ENCODE peak calls at places on chromosome 2, in ten cellular contexts. X is CD8-positive, alpha-beta T cell; L is PC-9; S is H9; B is bronchial epithelial cell; F is fibroblast of lung; N is CD4-positive, alpha-beta T cell; Y is sigmoid colon; Q is body of pancreas; C is mesendoderm. U is an unnamed sample.

GRCh38 chr2:202186641-202187202 is 51.7 kb downstream of the SUMO1 start:
- DNase-seq in Y (no peak), Q (no peak), L (no peak), F (peak; percentile 20), C (no peak), B (no peak), S (no peak), X (no peak), N (no peak), U (peak; percentile 11)

GRCh38 chr2:138499684-138500083 is 1.9 kb upstream of the SPOPL start:
- DNase-seq in Y (no peak), N (no peak), B (no peak), L (no peak), Q (no peak), C (no peak), F (no peak), X (no peak), S (no peak), U (no peak)

GRCh38 chr2:215362562-215362904 is 50.7 kb downstream of the ATIC start:
- DNase-seq in C (no peak), B (no peak), S (no peak), X (no peak), L (no peak), Q (no peak), F (peak; percentile 32), Y (no peak), N (no peak), U (no peak)

GRCh38 chr2:4020649-4021048 is 317.3 kb downstream of the DCDC2C start:
- DNase-seq in X (no peak), B (no peak), C (no peak), N (no peak), F (no peak), L (no peak), Y (no peak), Q (no peak), S (no peak), U (no peak)

GRCh38 chr2:160301420-160301819 is 101.3 kb upstream of the ITGB6 start:
- DNase-seq in X (no peak), F (peak; percentile 52), L (no peak), N (no peak), Y (no peak), S (no peak), Q (no peak), C (no peak), B (no peak), U (no peak)

GRCh38 chr2:12592296-12592695 is 124.4 kb upstream of the TRIB2 start:
- DNase-seq in Y (no peak), L (no peak), C (no peak), F (no peak), N (no peak), B (no peak), Q (no peak), X (no peak), S (no peak), U (no peak)

GRCh38 chr2:118440699-118441098 is 352.4 kb downstream of the INSIG2 start:
- DNase-seq in L (no peak), B (no peak), C (no peak), X (no peak), Y (no peak), F (no peak), N (no peak), Q (no peak), S (no peak), U (no peak)

GRCh38 chr2:122598784-122599183 is 843.3 kb downstream of the TSN start:
- DNase-seq in Q (no peak), L (no peak), B (no peak), Y (no peak), S (no peak), X (no peak), C (no peak), N (no peak), F (no peak), U (no peak)

GRCh38 chr2:235555356-235555755 is 61.5 kb downstream of the AGAP1 start:
- DNase-seq in S (no peak), L (no peak), C (no peak), Y (peak; percentile 21), F (no peak), Q (no peak), X (no peak), B (no peak), N (no peak), U (no peak)

GRCh38 chr2:66574701-66575624 is 140.0 kb downstream of the MEIS1 start:
- DNase-seq in Q (peak; percentile 77), B (peak; percentile 55), C (peak; percentile 95), N (no peak), F (peak; percentile 88), S (peak; percentile 79), Y (peak; percentile 92), L (peak; percentile 41), X (no peak), U (peak; percentile 77)
- H3K27me3 ChIP-seq in Q (no peaks in the 10 kb centered on the region), B (peaks cover 11% of the 10 kb centered on the region), C (peaks cover 14% of the 10 kb centered on the region), N (peaks cover 68% of the 10 kb centered on the region), F (no peaks in the 10 kb centered on the region), S (peaks cover 38% of the 10 kb centered on the region), Y (peaks cover under 1% of the 10 kb centered on the region), L (peaks cover 27% of the 10 kb centered on the region), X (peaks cover 18% of the 10 kb centered on the region), U (peaks cover 16% of the 10 kb centered on the region)

GRCh38 chr2:206266130-206267125 is 8.0 kb upstream of the ZDBF2 start:
- DNase-seq in N (no peak), S (no peak), Y (no peak), F (no peak), X (no peak), L (no peak), Q (no peak), C (no peak), B (no peak), U (no peak)

GRCh38 chr2:206259615-206260426 is 14.6 kb upstream of the ZDBF2 start:
- DNase-seq in X (no peak), S (no peak), F (no peak), Y (no peak), B (no peak), L (no peak), N (no peak), Q (no peak), C (no peak), U (no peak)

GRCh38 chr2:206267567-206267966 is 6.9 kb upstream of the ZDBF2 start:
- DNase-seq in X (no peak), S (peak; percentile 60), Y (no peak), Q (no peak), N (no peak), L (no peak), C (no peak), F (no peak), B (no peak), U (no peak)

GRCh38 chr2:206260427-206261012 is 13.9 kb upstream of the ZDBF2 start:
- DNase-seq in C (no peak), N (no peak), S (no peak), Q (no peak), B (peak; percentile 37), Y (no peak), F (peak; percentile 17), L (no peak), X (no peak), U (no peak)

DNA sequence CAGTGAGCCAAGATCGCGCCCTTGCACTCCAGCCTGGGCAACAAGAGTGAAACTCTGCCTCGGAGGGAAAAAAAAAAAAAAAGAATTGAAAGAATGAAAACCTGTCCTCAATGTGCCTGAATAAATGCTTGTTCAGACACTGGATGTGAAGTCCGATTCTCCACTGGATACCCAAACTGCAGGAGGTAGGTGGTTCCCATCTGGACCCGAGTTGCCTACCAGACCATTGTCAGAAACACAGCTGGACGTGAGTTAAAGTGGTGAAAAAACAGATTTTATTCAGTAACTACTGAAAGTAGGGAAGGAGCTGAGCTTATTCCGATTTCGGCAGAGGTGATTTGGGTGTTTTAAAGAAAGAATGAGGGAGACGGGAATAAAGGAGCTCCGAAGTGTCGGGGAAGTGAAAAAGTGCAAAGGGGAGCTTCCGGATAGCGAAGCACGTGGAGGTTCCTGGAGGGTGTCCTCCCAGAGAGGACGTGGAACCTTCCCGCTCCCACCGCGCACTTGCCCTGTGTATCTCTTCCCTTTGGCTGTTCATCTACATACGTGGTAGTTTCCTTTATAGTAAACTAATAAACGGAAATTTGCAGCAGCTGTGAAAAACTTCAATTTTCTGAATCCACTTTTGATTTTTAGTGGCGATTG is 10.4 kb upstream of the ZDBF2 start:
- DNase-seq in S (no peak), N (no peak), Q (no peak), X (no peak), C (no peak), Y (no peak), L (no peak), B (no peak), F (no peak), U (peak; percentile 13)
- H3K27me3 ChIP-seq in S (no peaks in the 10 kb centered on the region), N (peaks cover 73% of the 10 kb centered on the region), Q (no peaks in the 10 kb centered on the region), X (peaks cover 7% of the 10 kb centered on the region), C (peaks cover 63% of the 10 kb centered on the region), Y (peaks cover 98% of the 10 kb centered on the region), L (no peaks in the 10 kb centered on the region), B (peaks cover 36% of the 10 kb centered on the region), F (peaks cover 39% of the 10 kb centered on the region), U (no peaks in the 10 kb centered on the region)

GRCh38 chr2:1860931-1861330 is 116.6 kb upstream of the PXDN start:
- DNase-seq in B (no peak), N (no peak), C (no peak), S (no peak), Y (no peak), L (no peak), F (no peak), X (no peak), Q (no peak), U (no peak)
- H3K27me3 ChIP-seq in B (no peaks in the 10 kb centered on the region), N (peaks cover 26% of the 10 kb centered on the region), C (no peaks in the 10 kb centered on the region), S (no peaks in the 10 kb centered on the region), Y (peaks cover 34% of the 10 kb centered on the region), L (peaks cover 98% of the 10 kb centered on the region), F (no peaks in the 10 kb centered on the region), X (no peaks in the 10 kb centered on the region), Q (no peaks in the 10 kb centered on the region), U (no peaks in the 10 kb centered on the region)

DNA sequence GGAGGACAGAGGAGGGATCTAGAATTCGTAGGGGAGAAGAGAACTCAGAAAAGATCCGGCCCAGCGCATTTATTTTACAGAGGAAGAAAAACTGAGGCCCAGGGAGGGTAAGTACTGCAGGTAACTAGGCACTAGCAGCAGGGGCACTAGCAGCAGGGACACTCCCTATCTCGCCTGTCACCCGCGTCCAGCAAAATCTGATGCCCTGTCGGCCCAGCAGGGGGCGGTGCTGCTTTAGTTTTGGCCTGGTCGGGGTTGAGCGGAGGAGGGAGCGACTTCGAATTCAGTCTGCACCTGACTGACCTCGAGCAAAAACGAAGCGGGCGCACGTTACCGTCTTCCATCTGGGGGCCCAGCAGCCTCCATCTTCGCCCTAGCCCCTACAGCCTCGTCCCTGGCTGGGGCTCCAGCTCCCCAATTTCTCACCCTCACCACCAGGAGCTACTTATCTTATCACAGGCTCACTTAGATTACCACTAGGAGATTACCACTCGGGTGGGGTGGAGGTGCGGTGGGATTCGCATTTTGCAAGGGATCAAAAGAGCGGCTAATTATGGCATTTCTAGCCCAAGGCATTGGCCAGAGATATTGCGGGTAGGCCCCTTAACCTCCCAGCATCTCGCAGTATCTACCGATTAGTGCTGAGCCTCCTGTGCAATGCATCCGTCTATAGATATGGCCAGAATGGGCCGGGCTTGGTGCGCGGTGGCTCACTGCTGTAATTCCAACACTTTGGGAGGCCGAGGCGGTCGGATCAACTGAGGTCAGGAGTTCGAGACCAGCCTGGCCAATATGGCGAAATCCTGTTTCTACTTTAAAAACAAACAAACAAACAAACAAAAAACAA is 17.8 kb upstream of the CD8A start:
- DNase-seq in C (peak; percentile 94), L (peak; percentile 93), B (peak; percentile 72), Y (peak; percentile 91), Q (peak; percentile 90), X (peak; percentile 96), N (peak; percentile 88), F (peak; percentile 57), S (peak; percentile 95), U (peak; percentile 68)
- H3K27me3 ChIP-seq in C (no peaks in the 10 kb centered on the region), L (no peaks in the 10 kb centered on the region), B (peaks cover 3% of the 10 kb centered on the region), Y (peaks cover 57% of the 10 kb centered on the region), Q (no peaks in the 10 kb centered on the region), X (no peaks in the 10 kb centered on the region), N (peaks cover 25% of the 10 kb centered on the region), F (peaks cover 35% of the 10 kb centered on the region), S (no peaks in the 10 kb centered on the region), U (no peaks in the 10 kb centered on the region)